ENCODE peak calls at places on chromosomes 3 and 15, in six cellular contexts. One of them, this sample, is unnamed.

GRCh38 chr3:179410317-179410716 is 41.0 kb downstream of the GNB4 start:
- DNase-seq in psoas muscle: no peak
- DNase-seq in CD8-positive, alpha-beta memory T cell: no peak
- DNase-seq in M059J: peak; percentile 23
- DNase-seq in AG04450: no peak
- DNase-seq in T follicular helper cell: no peak
- DNase-seq in this sample: peak; percentile 18

GRCh38 chr15:35727627-35728026 is 181.7 kb upstream of the DPH6 start:
- DNase-seq in AG04450: no peak
- DNase-seq in psoas muscle: no peak
- DNase-seq in T follicular helper cell: no peak
- DNase-seq in CD8-positive, alpha-beta memory T cell: no peak
- DNase-seq in M059J: no peak
- DNase-seq in this sample: no peak

GRCh38 chr15:89828324-89829145 is 13.9 kb upstream of the ANPEP start:
- DNase-seq in CD8-positive, alpha-beta memory T cell: no peak
- DNase-seq in T follicular helper cell: no peak
- DNase-seq in AG04450: no peak
- DNase-seq in M059J: peak; percentile 91
- DNase-seq in psoas muscle: peak; percentile 77
- DNase-seq in this sample: peak; percentile 74

GRCh38 chr3:139559541-139559940 is 20.0 kb upstream of the RBP1 start:
- DNase-seq in AG04450: no peak
- DNase-seq in M059J: peak; percentile 93
- DNase-seq in CD8-positive, alpha-beta memory T cell: no peak
- DNase-seq in T follicular helper cell: no peak
- DNase-seq in psoas muscle: no peak
- DNase-seq in this sample: no peak

GRCh38 chr3:197539651-197540051 is 16.1 kb downstream of the BDH1 start:
- DNase-seq in psoas muscle: no peak
- DNase-seq in CD8-positive, alpha-beta memory T cell: no peak
- DNase-seq in AG04450: no peak
- DNase-seq in M059J: no peak
- DNase-seq in T follicular helper cell: no peak
- DNase-seq in this sample: no peak

GRCh38 chr3:114290911-114291901 is 2.6 kb upstream of the TIGIT start:
- DNase-seq in T follicular helper cell: peak; percentile 93
- DNase-seq in M059J: peak; percentile 50
- DNase-seq in psoas muscle: peak; percentile 75
- DNase-seq in AG04450: no peak
- DNase-seq in CD8-positive, alpha-beta memory T cell: peak; percentile 91
- DNase-seq in this sample: no peak

GRCh38 chr3:122415104-122415744 is 638 bp downstream of the WDR5B start:
- DNase-seq in AG04450: no peak
- DNase-seq in psoas muscle: peak; percentile 62
- DNase-seq in CD8-positive, alpha-beta memory T cell: peak; percentile 28
- DNase-seq in T follicular helper cell: peak; percentile 21
- DNase-seq in M059J: peak; percentile 71
- DNase-seq in this sample: no peak

GRCh38 chr3:30720586-30721313 is 114.3 kb downstream of the TGFBR2 start:
- DNase-seq in M059J: peak; percentile 88
- DNase-seq in AG04450: peak; percentile 89
- DNase-seq in T follicular helper cell: no peak
- DNase-seq in CD8-positive, alpha-beta memory T cell: no peak
- DNase-seq in psoas muscle: no peak
- DNase-seq in this sample: no peak

GRCh38 chr3:52469001-52469400 is 13.6 kb downstream of the NISCH start:
- DNase-seq in T follicular helper cell: no peak
- DNase-seq in AG04450: no peak
- DNase-seq in psoas muscle: no peak
- DNase-seq in CD8-positive, alpha-beta memory T cell: no peak
- DNase-seq in M059J: no peak
- DNase-seq in this sample: no peak

GRCh38 chr3:23550402-23550801 is 255.4 kb upstream of the UBE2E1 start:
- DNase-seq in M059J: no peak
- DNase-seq in CD8-positive, alpha-beta memory T cell: no peak
- DNase-seq in T follicular helper cell: no peak
- DNase-seq in AG04450: no peak
- DNase-seq in psoas muscle: no peak
- DNase-seq in this sample: no peak

GRCh38 chr15:75616766-75617165 is 8.8 kb downstream of the SNUPN start:
- DNase-seq in T follicular helper cell: no peak
- DNase-seq in AG04450: no peak
- DNase-seq in M059J: no peak
- DNase-seq in CD8-positive, alpha-beta memory T cell: no peak
- DNase-seq in psoas muscle: no peak
- DNase-seq in this sample: no peak

GRCh38 chr3:29827756-29828155 is 546.9 kb downstream of the RBMS3 start:
- DNase-seq in AG04450: no peak
- DNase-seq in M059J: no peak
- DNase-seq in CD8-positive, alpha-beta memory T cell: no peak
- DNase-seq in psoas muscle: no peak
- DNase-seq in T follicular helper cell: no peak
- DNase-seq in this sample: no peak

GRCh38 chr3:1007890-1008289 is 84.9 kb upstream of the CNTN6 start:
- DNase-seq in psoas muscle: no peak
- DNase-seq in M059J: peak; percentile 2
- DNase-seq in CD8-positive, alpha-beta memory T cell: no peak
- DNase-seq in T follicular helper cell: no peak
- DNase-seq in AG04450: no peak
- DNase-seq in this sample: peak; percentile 3

GRCh38 chr3:126348308-126348920 is 8.8 kb downstream of the KLF15 start:
- DNase-seq in M059J: peak; percentile 16
- DNase-seq in T follicular helper cell: no peak
- DNase-seq in CD8-positive, alpha-beta memory T cell: no peak
- DNase-seq in AG04450: no peak
- DNase-seq in psoas muscle: peak; percentile 43
- DNase-seq in this sample: no peak

GRCh38 chr15:80966431-80967197 is 23.0 kb downstream of the MESD start:
- DNase-seq in T follicular helper cell: no peak
- DNase-seq in CD8-positive, alpha-beta memory T cell: no peak
- DNase-seq in M059J: no peak
- DNase-seq in psoas muscle: no peak
- DNase-seq in AG04450: no peak
- DNase-seq in this sample: no peak

GRCh38 chr15:44427756-44428724 is 611 bp downstream of the CTDSPL2 start:
- DNase-seq in CD8-positive, alpha-beta memory T cell: no peak
- DNase-seq in AG04450: no peak
- DNase-seq in psoas muscle: no peak
- DNase-seq in T follicular helper cell: no peak
- DNase-seq in M059J: peak; percentile 78
- DNase-seq in this sample: peak; percentile 36

GRCh38 chr3:83934208-83935150 is 1024.3 kb upstream of the CADM2 start:
- DNase-seq in CD8-positive, alpha-beta memory T cell: no peak
- DNase-seq in AG04450: no peak
- DNase-seq in psoas muscle: no peak
- DNase-seq in T follicular helper cell: no peak
- DNase-seq in M059J: no peak
- DNase-seq in this sample: no peak

GRCh38 chr3:100656945-100657344 is 47.5 kb downstream of the ADGRG7 start:
- DNase-seq in AG04450: no peak
- DNase-seq in CD8-positive, alpha-beta memory T cell: no peak
- DNase-seq in psoas muscle: no peak
- DNase-seq in T follicular helper cell: no peak
- DNase-seq in M059J: no peak
- DNase-seq in this sample: no peak

GRCh38 chr3:42205800-42206514 is 60.0 kb downstream of the CCK start:
- DNase-seq in psoas muscle: no peak
- DNase-seq in CD8-positive, alpha-beta memory T cell: no peak
- DNase-seq in M059J: no peak
- DNase-seq in T follicular helper cell: no peak
- DNase-seq in AG04450: no peak
- DNase-seq in this sample: no peak

GRCh38 chr3:65625310-65625709 is 413.4 kb downstream of the MAGI1 start:
- DNase-seq in M059J: no peak
- DNase-seq in psoas muscle: no peak
- DNase-seq in T follicular helper cell: no peak
- DNase-seq in AG04450: no peak
- DNase-seq in CD8-positive, alpha-beta memory T cell: no peak
- DNase-seq in this sample: no peak